ENCODE peak calls at places on chromosomes 7 and 10, in nine cellular contexts. E, Y, J, K, V, D, U, M and A are unnamed samples.

GRCh38 chr7:157675427-157675930 is 338.7 kb downstream of the DNAJB6 start:
- DNase-seq in E (no peak), Y (no peak), J (peak; percentile 66), K (no peak), V (peak; percentile 21), D (no peak), U (no peak), M (no peak), A (no peak)

GRCh38 chr10:36443233-36443632 is 682.2 kb upstream of the ANKRD30A start:
- DNase-seq in E (no peak), Y (no peak), J (no peak), K (no peak), V (no peak), D (no peak), U (no peak), M (no peak), A (no peak)

GRCh38 chr7:104946338-104946737 is 67.7 kb upstream of the KMT2E start:
- DNase-seq in E (no peak), Y (no peak), J (no peak), K (no peak), V (no peak), D (no peak), U (no peak), M (peak; percentile 35), A (no peak)

GRCh38 chr7:132451161-132451560 is 125.1 kb downstream of the PLXNA4 start:
- DNase-seq in E (no peak), Y (no peak), J (no peak), K (no peak), V (no peak), D (no peak), U (no peak), M (no peak), A (no peak)

GRCh38 chr7:26507375-26508068 is 215.9 kb downstream of the SNX10 start:
- DNase-seq in E (no peak), Y (no peak), J (no peak), K (no peak), V (no peak), D (no peak), U (peak; percentile 86), M (no peak), A (no peak)

GRCh38 chr10:103491729-103492364 is 1.7 kb upstream of the NEURL1 start:
- DNase-seq in E (peak; percentile 53), Y (peak; percentile 94), J (no peak), K (no peak), V (no peak), D (peak; percentile 88), U (no peak), M (no peak), A (peak; percentile 80)

GRCh38 chr10:15737635-15738034 is 17.9 kb upstream of the ITGA8 start:
- DNase-seq in E (no peak), Y (peak; percentile 28), J (no peak), K (no peak), V (no peak), D (no peak), U (no peak), M (no peak), A (no peak)

GRCh38 chr10:364267-364775 is 229.1 kb downstream of the ZMYND11 start:
- DNase-seq in E (no peak), Y (no peak), J (no peak), K (no peak), V (no peak), D (no peak), U (no peak), M (no peak), A (no peak)

GRCh38 chr10:77603529-77603927 is 34.1 kb downstream of the KCNMA1 start:
- DNase-seq in E (no peak), Y (no peak), J (peak; percentile 78), K (peak; percentile 42), V (no peak), D (no peak), U (no peak), M (no peak), A (no peak)

GRCh38 chr10:124993728-124994451 is 52.0 kb downstream of the ZRANB1 start:
- DNase-seq in E (no peak), Y (no peak), J (no peak), K (no peak), V (no peak), D (no peak), U (no peak), M (peak; percentile 10), A (no peak)

GRCh38 chr7:150722403-150723065 is 6.1 kb downstream of the GIMAP1 start:
- DNase-seq in E (no peak), Y (no peak), J (no peak), K (no peak), V (no peak), D (no peak), U (no peak), M (peak; percentile 14), A (peak; percentile 1)

GRCh38 chr7:85103962-85104361 is 82.9 kb downstream of the SEMA3D start:
- DNase-seq in E (no peak), Y (peak; percentile 52), J (no peak), K (no peak), V (no peak), D (no peak), U (no peak), M (no peak), A (no peak)

GRCh38 chr10:130099344-130099743 is 11.3 kb downstream of the C10orf143 start:
- DNase-seq in E (no peak), Y (no peak), J (no peak), K (no peak), V (no peak), D (no peak), U (no peak), M (no peak), A (no peak)

GRCh38 chr7:74325230-74325565 is 36.0 kb downstream of the CLIP2 start:
- DNase-seq in E (no peak), Y (no peak), J (no peak), K (no peak), V (peak; percentile 32), D (no peak), U (no peak), M (no peak), A (no peak)

GRCh38 chr10:123571978-123572377 is 94.2 kb upstream of the GPR26 start:
- DNase-seq in E (no peak), Y (no peak), J (no peak), K (no peak), V (no peak), D (no peak), U (no peak), M (no peak), A (no peak)

GRCh38 chr7:98713411-98713810 is 96.3 kb downstream of the NPTX2 start:
- DNase-seq in E (no peak), Y (no peak), J (no peak), K (no peak), V (no peak), D (no peak), U (no peak), M (no peak), A (no peak)

GRCh38 chr10:89373916-89374711 is 3.7 kb upstream of the IFIT1B start:
- DNase-seq in E (no peak), Y (peak; percentile 95), J (peak; percentile 83), K (no peak), V (no peak), D (peak; percentile 68), U (peak; percentile 16), M (no peak), A (peak; percentile 97)

GRCh38 chr10:128000660-128001059 is 93.8 kb downstream of the PTPRE start:
- DNase-seq in E (no peak), Y (no peak), J (peak; percentile 79), K (no peak), V (no peak), D (peak; percentile 13), U (no peak), M (no peak), A (peak; percentile 78)

GRCh38 chr10:73886085-73886529 is 11.8 kb upstream of the CAMK2G start:
- DNase-seq in E (peak; percentile 58), Y (peak; percentile 83), J (peak; percentile 89), K (peak; percentile 78), V (peak; percentile 92), D (no peak), U (peak; percentile 61), M (peak; percentile 77), A (peak; percentile 90)

GRCh38 chr10:101018600-101019439 is 12.1 kb downstream of the PDZD7 start:
- DNase-seq in E (peak; percentile 65), Y (peak; percentile 76), J (peak; percentile 89), K (peak; percentile 67), V (peak; percentile 97), D (no peak), U (peak; percentile 20), M (peak; percentile 92), A (peak; percentile 93)

GRCh38 chr10:86642499-86642898 is 11.8 kb upstream of the OPN4 start:
- DNase-seq in E (no peak), Y (peak; percentile 53), J (no peak), K (no peak), V (no peak), D (no peak), U (no peak), M (no peak), A (peak; percentile 26)

GRCh38 chr10:20598590-20598989 is 298.5 kb downstream of the NEBL start:
- DNase-seq in E (no peak), Y (peak; percentile 97), J (peak; percentile 78), K (no peak), V (no peak), D (peak; percentile 18), U (no peak), M (no peak), A (peak; percentile 96)

GRCh38 chr10:112214335-112214941 is 30.9 kb upstream of the GPAM start:
- DNase-seq in E (no peak), Y (peak; percentile 18), J (no peak), K (no peak), V (no peak), D (no peak), U (no peak), M (no peak), A (no peak)

GRCh38 chr10:42992156-42992956 is 84.5 kb upstream of the RET start:
- DNase-seq in E (no peak), Y (no peak), J (no peak), K (no peak), V (peak; percentile 30), D (no peak), U (no peak), M (no peak), A (no peak)

GRCh38 chr10:131318791-131319190 is 7.3 kb upstream of the TCERG1L start:
- DNase-seq in E (no peak), Y (no peak), J (no peak), K (no peak), V (no peak), D (no peak), U (no peak), M (no peak), A (no peak)

GRCh38 chr10:48442809-48443177 is 136.3 kb downstream of the MAPK8 start:
- DNase-seq in E (no peak), Y (no peak), J (no peak), K (no peak), V (no peak), D (no peak), U (no peak), M (no peak), A (no peak)

GRCh38 chr7:17986826-17987225 is 40.8 kb downstream of the PRPS1L1 start:
- DNase-seq in E (no peak), Y (peak; percentile 79), J (no peak), K (no peak), V (no peak), D (peak; percentile 65), U (no peak), M (no peak), A (peak; percentile 82)

GRCh38 chr10:70690584-70690983 is 18.3 kb downstream of the ADAMTS14 start:
- DNase-seq in E (no peak), Y (no peak), J (no peak), K (no peak), V (no peak), D (no peak), U (peak; percentile 71), M (no peak), A (no peak)

GRCh38 chr10:50850576-50851340 is 34.7 kb downstream of the A1CF start:
- DNase-seq in E (no peak), Y (peak; percentile 1), J (no peak), K (no peak), V (no peak), D (no peak), U (no peak), M (no peak), A (peak; percentile 57)

GRCh38 chr10:107915277-107915634 is 750.8 kb upstream of the SORCS1 start:
- DNase-seq in E (peak; percentile 15), Y (peak; percentile 76), J (no peak), K (no peak), V (no peak), D (no peak), U (no peak), M (no peak), A (peak; percentile 1)

GRCh38 chr7:155533827-155534690 is 12.3 kb downstream of the CNPY1 start:
- DNase-seq in E (no peak), Y (peak; percentile 6), J (no peak), K (peak; percentile 31), V (peak; percentile 98), D (no peak), U (peak; percentile 59), M (peak; percentile 70), A (peak; percentile 49)